ENCODE peak calls at places on chromosomes 2 and 18, in seven cellular contexts. E, D, C, H, V, W and P are unnamed samples. For H3K9me3 and H3K4me1, the result is how much of the 10 kb centered on the place peaks cover.

GRCh38 chr2:122205637-122206036 is 450.2 kb downstream of the TSN start:
- DNase-seq in E (no peak), W (no peak), V (no peak), H (peak), D (no peak), C (no peak), P (no peak)

GRCh38 chr2:149861034-149861433 is 273.5 kb upstream of the MMADHC start:
- DNase-seq in D (no peak), C (no peak), W (no peak), V (no peak), E (no peak), H (no peak), P (no peak)

GRCh38 chr2:62787381-62787780 is 81.9 kb downstream of the EHBP1 start:
- DNase-seq in D (peak), H (peak), C (peak), E (no peak), W (no peak), V (no peak), P (no peak)

GRCh38 chr2:189526241-189526640 is 54.3 kb downstream of the SLC40A1 start:
- DNase-seq in C (no peak), W (no peak), D (no peak), V (no peak), E (no peak), H (no peak), P (no peak)

GRCh38 chr18:31664101-31664500 is 20.3 kb downstream of the B4GALT6 start:
- DNase-seq in H (no peak), W (no peak), E (no peak), V (no peak), C (no peak), D (no peak), P (no peak)

GRCh38 chr2:233829193-233830110 is 24.9 kb downstream of the HJURP start:
- DNase-seq in E (no peak), D (no peak), H (no peak), W (no peak), V (no peak), C (no peak), P (no peak)

GRCh38 chr2:96888082-96889011 is 18.5 kb upstream of the SEMA4C start:
- DNase-seq in V (peak), E (no peak), H (no peak), C (no peak), D (no peak), W (no peak), P (peak)

GRCh38 chr2:57444731-57445414 is 601.7 kb upstream of the VRK2 start:
- DNase-seq in D (no peak), V (no peak), H (peak), W (no peak), E (no peak), C (no peak), P (no peak)

GRCh38 chr2:169478339-169478738 is 955 bp upstream of the BBS5 start:
- DNase-seq in D (no peak), E (no peak), C (no peak), H (peak), W (no peak), V (no peak), P (no peak)

GRCh38 chr18:35460719-35461118 is 37.0 kb downstream of the INO80C start:
- DNase-seq in H (peak), E (no peak), W (no peak), C (peak), D (no peak), V (no peak), P (no peak)

GRCh38 chr2:134408386-134408785 is 154.5 kb downstream of the MGAT5 start:
- DNase-seq in D (no peak), W (no peak), H (peak), V (no peak), C (no peak), E (no peak), P (no peak)

GRCh38 chr2:26768759-26769500 is 4.8 kb downstream of the SLC35F6 start:
- DNase-seq in V (peak), W (peak), H (peak), D (no peak), E (peak), C (no peak), P (peak)

GRCh38 chr18:36757081-36757480 is 71.7 kb downstream of the TPGS2 start:
- DNase-seq in W (no peak), H (peak), C (peak), D (peak), E (no peak), V (no peak), P (no peak)

GRCh38 chr2:215958231-215958630 is 55.1 kb downstream of the MREG start:
- DNase-seq in W (no peak), V (no peak), D (no peak), H (no peak), C (no peak), E (no peak), P (no peak)

GRCh38 chr2:76749858-76750257 is 772.3 kb downstream of the LRRTM4 start:
- DNase-seq in D (no peak), V (no peak), H (no peak), C (no peak), W (no peak), E (no peak), P (no peak)

GRCh38 chr2:11657646-11658045 is 12.3 kb downstream of the NTSR2 start:
- DNase-seq in D (no peak), C (no peak), H (no peak), W (no peak), E (no peak), V (no peak), P (no peak)

GRCh38 chr2:239778042-239778811 is 246.9 kb downstream of the NDUFA10 start:
- DNase-seq in H (no peak), V (no peak), D (no peak), C (no peak), E (no peak), W (no peak), P (peak)

GRCh38 chr18:76572517-76573247 is 77.6 kb upstream of the ZNF516 start:
- DNase-seq in V (no peak), E (no peak), C (no peak), H (no peak), W (no peak), D (no peak), P (no peak)

GRCh38 chr18:55095579-55095978 is 136.3 kb upstream of the CCDC68 start:
- DNase-seq in D (no peak), W (no peak), E (no peak), V (no peak), H (no peak), C (no peak), P (no peak)

GRCh38 chr18:43067570-43067969 is 47.9 kb downstream of the RIT2 start:
- DNase-seq in W (no peak), V (no peak), D (no peak), C (no peak), E (no peak), H (no peak), P (no peak)

GRCh38 chr2:190718652-190719526 is 70.0 kb downstream of the NAB1 start:
- DNase-seq in H (peak), C (peak), W (no peak), V (peak), E (peak), D (no peak), P (peak)

GRCh38 chr2:208407667-208408066 is 1.1 kb downstream of the PTH2R start:
- DNase-seq in E (no peak), D (peak), V (no peak), H (no peak), C (no peak), W (no peak), P (peak)

GRCh38 chr2:239839306-239839705 is 185.8 kb downstream of the NDUFA10 start:
- DNase-seq in E (no peak), V (no peak), D (no peak), H (no peak), C (no peak), W (no peak), P (no peak)

GRCh38 chr2:238567996-238568395 is 141.3 kb downstream of the ASB1 start:
- DNase-seq in D (no peak), H (no peak), V (no peak), W (no peak), C (no peak), E (no peak), P (no peak)

GRCh38 chr2:18311413-18311812 is 249.0 kb downstream of the RDH14 start:
- DNase-seq in H (peak), V (no peak), D (no peak), C (no peak), W (no peak), E (no peak), P (no peak)

GRCh38 chr2:220422676-220423075 is 795.2 kb downstream of the SLC4A3 start:
- DNase-seq in H (no peak), V (no peak), E (no peak), W (no peak), C (no peak), D (no peak), P (no peak)

GRCh38 chr2:29096969-29097368 is 18.2 kb upstream of the CLIP4 start:
- DNase-seq in C (no peak), D (no peak), E (no peak), W (no peak), V (no peak), H (no peak), P (no peak)

GRCh38 chr18:55586841-55587240 is 1.2 kb downstream of the TCF4 start:
- DNase-seq in H (peak), D (no peak), V (no peak), C (no peak), W (no peak), E (no peak), P (no peak)

GRCh38 chr2:210169871-210170441 is 1.3 kb downstream of the KANSL1L start:
- DNase-seq in C (no peak), W (no peak), V (no peak), D (no peak), H (peak), E (no peak), P (no peak)

GRCh38 chr2:15866563-15867193 is 73.7 kb upstream of the MYCN start:
- DNase-seq in V (no peak), H (no peak), C (no peak), E (no peak), W (no peak), D (no peak), P (no peak)

GRCh38 chr2:14988600-14988999 is 356.1 kb downstream of the LRATD1 start:
- DNase-seq in C (no peak), H (no peak), D (no peak), V (no peak), E (no peak), W (no peak), P (no peak)

GRCh38 chr2:238901461-238902057 is 53.7 kb downstream of the TWIST2 start:
- DNase-seq in E (no peak), V (no peak), W (no peak), D (no peak), H (no peak), C (no peak), P (no peak)

GRCh38 chr2:32291746-32292145 is 14.0 kb downstream of the YIPF4 start:
- DNase-seq in E (no peak), W (no peak), H (no peak), C (no peak), V (no peak), D (no peak), P (no peak)

GRCh38 chr2:158912122-158912521 is 56.3 kb upstream of the TANC1 start:
- DNase-seq in W (no peak), C (no peak), E (no peak), H (no peak), D (no peak), V (no peak), P (no peak)

GRCh38 chr2:94994063-94994913 is 31.2 kb upstream of the MAL start:
- DNase-seq in E (no peak), D (no peak), H (no peak), V (no peak), C (no peak), W (no peak), P (no peak)

DNA sequence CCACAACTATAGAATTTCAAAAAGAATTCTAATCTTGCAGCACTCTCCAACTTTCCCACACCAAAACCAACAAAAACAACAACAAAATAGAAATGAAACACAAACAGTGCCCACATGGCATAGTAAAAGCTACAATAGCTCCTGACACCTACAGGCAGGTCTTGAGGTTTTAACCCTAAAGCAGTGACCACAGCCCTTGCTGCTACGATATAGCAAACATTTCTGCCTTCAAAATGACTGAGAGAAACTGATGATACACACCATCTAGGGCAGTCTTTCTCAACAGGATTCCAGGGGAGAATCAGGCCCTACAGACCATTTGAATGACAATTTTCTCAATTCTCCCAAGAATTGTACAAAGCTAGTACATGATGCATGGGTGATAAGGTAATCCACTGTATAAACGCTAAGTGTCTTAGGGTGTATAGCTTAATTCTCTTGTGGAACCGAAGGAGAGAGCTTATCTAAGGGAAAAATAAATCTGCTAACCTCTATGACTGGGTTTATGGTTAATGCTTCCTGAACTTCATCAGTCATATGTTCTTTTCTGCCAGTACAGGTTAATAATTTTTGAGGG is 46.5 kb downstream of the TRAK2 start:
- DNase-seq in V (no peak), H (no peak), D (no peak), C (no peak), W (no peak), E (no peak), P (no peak)
- H3K27ac ChIP-seq in V (peak), H (no peak), D (no peak), C (peak), W (peak), E (peak), P (peak)

GRCh38 chr2:218992196-218992595 is 1.0 kb downstream of the CRYBA2 start:
- DNase-seq in C (no peak), V (no peak), E (no peak), W (no peak), H (no peak), D (no peak), P (no peak)
- H3K9me3 ChIP-seq in C (under half), V (under half), E (under half), W (under half), H (under half), D (under half), P (under half)

DNA sequence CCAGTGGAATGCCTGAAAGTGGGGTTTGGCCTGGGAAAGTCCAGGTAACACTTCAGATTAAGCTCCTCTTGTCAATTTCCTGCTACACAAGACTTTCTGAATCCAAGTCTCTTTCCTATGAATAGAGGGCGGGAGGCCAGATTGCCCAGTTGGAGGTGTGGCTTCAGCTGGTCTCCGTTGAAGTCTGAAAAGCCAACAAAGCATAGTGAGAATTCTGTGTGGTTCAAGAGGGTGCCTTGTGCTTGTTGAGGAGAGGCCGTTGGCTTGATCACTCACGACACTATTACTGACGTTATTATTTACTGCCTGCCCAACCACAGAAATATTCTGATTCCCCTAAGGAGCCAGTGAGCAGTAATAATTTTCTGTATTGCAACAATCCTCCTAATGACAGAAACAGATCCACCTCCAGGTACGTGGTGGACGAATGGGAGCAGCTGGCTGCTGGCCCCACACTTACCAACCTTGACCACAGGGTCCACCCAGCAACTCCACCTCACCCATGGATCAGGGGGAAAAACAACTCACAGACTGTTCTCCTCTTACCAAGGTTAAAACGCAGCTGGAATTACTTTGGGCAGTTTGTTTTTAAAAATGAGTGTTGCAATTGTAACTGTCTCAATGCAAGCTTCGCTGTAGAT is 21.9 kb downstream of the NRP2 start:
- DNase-seq in V (no peak), E (peak), H (peak), D (no peak), W (no peak), C (no peak), P (no peak)
- H3K4me1 ChIP-seq in V (half or more), E (under half), H (half or more), D (under half), W (half or more), C (under half), P (under half)

DNA sequence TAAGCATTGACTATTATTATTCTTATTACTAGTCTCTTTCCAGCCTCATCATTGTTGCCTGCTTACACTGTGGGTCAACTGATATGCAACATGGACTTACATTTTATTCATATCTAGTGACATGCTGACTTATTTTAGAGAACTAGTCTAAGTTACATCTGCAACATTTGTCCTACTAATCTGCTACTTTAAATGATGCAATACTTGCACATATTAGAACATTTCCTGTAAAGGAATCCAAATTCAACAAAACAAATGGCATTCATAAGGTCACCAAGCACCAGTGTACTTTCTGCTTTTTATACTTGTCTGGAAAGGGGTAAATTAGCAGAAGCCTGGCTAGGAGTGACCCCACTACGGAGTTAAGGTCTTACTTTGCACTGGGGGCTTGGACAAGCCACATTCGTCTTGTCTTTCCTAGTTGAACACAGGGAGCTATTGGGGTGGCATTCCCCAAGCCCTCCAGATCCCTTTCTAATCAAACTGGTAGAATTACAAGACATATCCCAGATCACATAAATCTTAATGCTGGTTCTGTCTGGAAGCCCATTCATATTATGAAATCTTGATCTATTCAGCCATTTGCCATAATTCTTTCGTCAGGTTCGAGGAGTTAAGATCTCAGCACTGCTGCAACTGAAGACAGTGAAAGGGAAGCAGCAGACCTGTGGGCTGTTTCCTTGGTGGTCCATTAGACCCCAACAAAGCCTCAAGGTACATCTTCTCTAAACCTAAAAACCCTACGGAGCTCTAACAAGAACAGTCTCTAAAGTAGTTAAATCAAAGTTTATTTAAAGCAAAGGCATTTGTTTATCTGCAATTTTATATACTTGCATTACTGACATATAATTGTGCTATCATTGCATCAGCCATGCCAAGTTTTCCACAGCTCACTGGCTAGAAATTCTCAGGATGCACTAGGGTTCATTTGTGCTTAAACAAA is 49.9 kb upstream of the RTN4 start:
- DNase-seq in C (no peak), E (no peak), H (peak), V (no peak), D (no peak), W (no peak), P (no peak)
- H3K27ac ChIP-seq in C (peak), E (peak), H (peak), V (peak), D (no peak), W (peak), P (peak)